ENCODE peak calls at places on chromosome 5, in nine cellular contexts. I is body of pancreas; H is progenitor cell of endocrine pancreas; R is ovary; J is osteocyte; C is activated CD8-positive, alpha-beta T cell treated with anti-CD3 and anti-CD28 coated beads for 36 hours; T is BJ; W is heart left ventricle; K is AG09319. Q is an unnamed sample.

GRCh38 chr5:155983954-155984353 is 343.0 kb upstream of the SGCD start:
- DNase-seq in K (peak; percentile 55), W (no peak), T (no peak), H (no peak), C (no peak), I (no peak), R (no peak), J (no peak), Q (no peak)

GRCh38 chr5:8861764-8862163 is 684.1 kb downstream of the SEMA5A start:
- DNase-seq in I (no peak), W (no peak), T (no peak), H (no peak), J (no peak), C (no peak), K (no peak), R (no peak), Q (no peak)

GRCh38 chr5:76083555-76084495 is 642 bp downstream of the SV2C start:
- DNase-seq in H (peak; percentile 10), R (no peak), J (no peak), T (no peak), I (no peak), K (no peak), C (peak; percentile 41), W (no peak), Q (peak; percentile 28)

GRCh38 chr5:132264546-132265335 is 7.2 kb downstream of the PDLIM4 start:
- DNase-seq in K (no peak), C (no peak), W (peak; percentile 13), H (no peak), R (no peak), T (no peak), I (no peak), J (peak; percentile 46), Q (no peak)

GRCh38 chr5:44862808-44863207 is 54.1 kb downstream of the MRPS30 start:
- DNase-seq in K (no peak), J (no peak), W (no peak), C (no peak), T (no peak), R (no peak), H (no peak), I (no peak), Q (no peak)

GRCh38 chr5:15704397-15704947 is 204.5 kb downstream of the FBXL7 start:
- DNase-seq in W (no peak), J (no peak), I (no peak), K (no peak), H (no peak), C (no peak), R (no peak), T (peak; percentile 51), Q (no peak)

GRCh38 chr5:165457854-165458481 is 1952.5 kb downstream of the MAT2B start:
- DNase-seq in K (no peak), W (no peak), R (no peak), H (no peak), I (peak; percentile 43), J (no peak), C (no peak), T (no peak), Q (peak; percentile 42)

GRCh38 chr5:149486726-149487635 is 64.3 kb downstream of the CSNK1A1 start:
- DNase-seq in C (no peak), H (no peak), W (no peak), J (no peak), T (no peak), K (no peak), R (no peak), I (no peak), Q (no peak)

GRCh38 chr5:134525687-134526482 is 415 bp downstream of the JADE2 start:
- DNase-seq in T (no peak), I (peak; percentile 83), W (peak; percentile 79), R (peak; percentile 83), K (no peak), J (no peak), C (peak; percentile 77), H (peak; percentile 42), Q (peak; percentile 71)

GRCh38 chr5:7391215-7391614 is 4.7 kb upstream of the ADCY2 start:
- DNase-seq in H (peak; percentile 26), W (no peak), J (no peak), C (no peak), T (no peak), R (no peak), K (no peak), I (peak; percentile 37), Q (peak; percentile 53)

GRCh38 chr5:138354926-138355378 is 2.5 kb downstream of the KDM3B start:
- DNase-seq in H (no peak), K (peak; percentile 44), W (no peak), I (no peak), J (no peak), T (peak; percentile 80), R (no peak), C (peak; percentile 82), Q (peak; percentile 57)
- TF ChIP-seq CTCF in H (no peak), K (no peak), W (no peak), I (no peak), J (no peak), T (peak; percentile 19), R (no peak), C (no peak), Q (no peak)

DNA sequence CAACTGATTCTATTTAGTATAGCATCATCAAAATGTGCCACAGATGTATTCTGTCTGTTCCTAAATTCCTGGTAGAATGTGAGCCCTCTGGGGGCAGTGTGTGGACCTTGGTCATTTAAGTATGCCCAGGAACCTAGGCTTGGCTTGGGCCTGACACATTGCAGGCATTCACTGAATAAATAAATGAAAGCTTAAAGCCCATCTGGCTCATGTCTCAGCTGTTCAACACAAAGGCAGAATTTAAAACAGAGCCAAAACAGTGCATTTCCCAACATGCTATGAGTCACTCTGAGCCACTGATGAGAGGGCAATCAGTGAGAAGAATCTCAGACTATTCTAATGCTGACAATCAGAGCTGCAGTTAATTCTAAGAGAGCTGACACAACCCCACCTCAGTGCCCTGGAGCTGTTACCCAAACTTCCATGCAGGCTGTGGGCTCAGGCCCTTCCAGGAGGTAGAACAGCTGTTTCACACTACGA is 8.1 kb downstream of the FAM193B start:
- DNase-seq in C (no peak), W (no peak), K (peak; percentile 95), R (no peak), J (no peak), T (peak; percentile 97), H (no peak), I (peak; percentile 58), Q (peak; percentile 37)
- TF ChIP-seq CTCF in C (no peak), W (no peak), K (no peak), R (no peak), J (no peak), T (peak; percentile 16), H (no peak), I (no peak), Q (no peak)

DNA sequence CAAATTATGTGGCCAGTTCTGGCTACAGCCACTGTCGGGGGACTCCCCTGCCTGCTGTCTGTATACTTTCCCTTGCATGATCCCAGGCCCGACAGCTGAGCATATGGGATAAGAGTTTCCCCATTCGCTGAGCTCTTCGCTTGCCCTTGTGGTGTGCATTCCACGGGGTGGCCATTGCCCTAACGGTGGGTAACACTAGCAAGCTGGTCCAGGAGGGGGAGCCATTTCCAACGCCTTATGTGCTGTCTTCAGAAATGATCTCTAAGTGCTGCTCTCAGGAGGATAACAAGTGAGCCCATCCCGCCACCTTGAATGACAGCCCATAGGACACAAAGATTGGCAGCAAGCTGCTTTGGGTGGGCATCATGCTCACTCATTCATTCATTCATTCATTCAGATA is 190.9 kb downstream of the FSTL4 start:
- DNase-seq in H (no peak), K (no peak), T (no peak), J (no peak), R (no peak), I (no peak), C (peak; percentile 45), W (no peak), Q (no peak)
- TF ChIP-seq CTCF in H (peak; percentile 62), K (no peak), T (peak; percentile 34), J (peak; percentile 30), R (no peak), I (no peak), C (no peak), W (no peak), Q (no peak)

GRCh38 chr5:150778517-150779396 is at the start of gene SMIM3:
- DNase-seq in I (peak; percentile 83), T (no peak), C (peak; percentile 81), K (no peak), H (peak; percentile 74), J (peak; percentile 89), R (peak; percentile 86), W (peak; percentile 87), Q (peak; percentile 83)
- TF ChIP-seq CTCF in I (peak; percentile 30), T (peak; percentile 43), C (peak; percentile 42), K (peak; percentile 40), H (peak; percentile 54), J (peak; percentile 65), R (peak; percentile 25), W (peak; percentile 41), Q (no peak)

GRCh38 chr5:151040211-151040747 is 19.9 kb downstream of the GPX3 start:
- DNase-seq in R (no peak), C (no peak), J (no peak), K (no peak), W (no peak), I (no peak), H (no peak), T (no peak), Q (no peak)
- TF ChIP-seq CTCF in R (no peak), C (no peak), J (no peak), K (no peak), W (no peak), I (no peak), H (no peak), T (peak; percentile 7), Q (no peak)

GRCh38 chr5:157476699-157477408 is 16.8 kb downstream of the NIPAL4 start:
- DNase-seq in R (no peak), H (peak; percentile 18), W (no peak), K (peak; percentile 27), J (no peak), I (peak; percentile 39), C (peak; percentile 52), T (peak; percentile 11), Q (peak; percentile 63)
- TF ChIP-seq CTCF in R (no peak), H (peak; percentile 86), W (peak; percentile 60), K (peak; percentile 84), J (peak; percentile 90), I (peak; percentile 77), C (peak; percentile 90), T (peak; percentile 85), Q (peak; percentile 84)

GRCh38 chr5:60339691-60340191 is 360.2 kb downstream of the DEPDC1B start:
- DNase-seq in W (peak; percentile 24), H (no peak), J (no peak), K (peak; percentile 11), C (no peak), T (no peak), R (peak; percentile 31), I (no peak), Q (no peak)

GRCh38 chr5:60343102-60343501 is 356.9 kb downstream of the DEPDC1B start:
- DNase-seq in W (no peak), R (no peak), C (no peak), J (no peak), H (no peak), T (no peak), K (no peak), I (no peak), Q (no peak)

GRCh38 chr5:60338846-60339245 is 361.1 kb downstream of the DEPDC1B start:
- DNase-seq in J (no peak), I (no peak), H (no peak), T (no peak), W (no peak), R (no peak), K (no peak), C (no peak), Q (no peak)

GRCh38 chr5:60340965-60341471 is 358.9 kb downstream of the DEPDC1B start:
- DNase-seq in J (no peak), H (no peak), R (no peak), K (no peak), I (no peak), C (peak; percentile 3), T (no peak), W (no peak), Q (no peak)

GRCh38 chr5:60340326-60340725 is 359.6 kb downstream of the DEPDC1B start:
- DNase-seq in K (no peak), J (no peak), I (no peak), R (no peak), C (no peak), T (no peak), W (no peak), H (no peak), Q (no peak)
- TF ChIP-seq CTCF in K (no peak), J (no peak), I (no peak), R (no peak), C (no peak), T (no peak), W (no peak), H (no peak), Q (no peak)

Q was measured in Calu3.